ENCODE peak calls at places on chromosomes 7 and 10, in eight cellular contexts. V, I, M, P, C, S, Q and O are unnamed samples.

GRCh38 chr7:151254851-151255250 is 6.4 kb upstream of the SMARCD3 start:
- DNase-seq in V (peak; percentile 26), I (no peak), M (no peak), P (no peak), C (no peak), S (no peak), Q (no peak), O (no peak)

GRCh38 chr10:112223725-112224124 is 40.2 kb upstream of the GPAM start:
- DNase-seq in V (no peak), I (no peak), M (peak; percentile 51), P (no peak), C (no peak), S (no peak), Q (no peak), O (no peak)

GRCh38 chr7:128740996-128741395 is 1.8 kb downstream of the CALU start:
- DNase-seq in V (no peak), I (no peak), M (peak; percentile 56), P (peak; percentile 23), C (peak; percentile 61), S (no peak), Q (no peak), O (no peak)

GRCh38 chr7:107032050-107032449 is 12.5 kb upstream of the PRKAR2B start:
- DNase-seq in V (no peak), I (no peak), M (no peak), P (no peak), C (no peak), S (no peak), Q (no peak), O (no peak)

GRCh38 chr10:26556756-26557640 is 118.9 kb downstream of the APBB1IP start:
- DNase-seq in V (no peak), I (peak; percentile 45), M (peak; percentile 63), P (peak; percentile 59), C (peak; percentile 47), S (peak; percentile 21), Q (peak; percentile 26), O (no peak)

GRCh38 chr7:94594882-94595281 is 61.1 kb downstream of the SGCE start:
- DNase-seq in V (no peak), I (no peak), M (no peak), P (no peak), C (no peak), S (no peak), Q (no peak), O (no peak)

GRCh38 chr10:27745719-27746363 is at the start of gene MKX:
- DNase-seq in V (peak; percentile 60), I (no peak), M (no peak), P (no peak), C (peak; percentile 82), S (peak; percentile 70), Q (peak; percentile 41), O (peak; percentile 93)

GRCh38 chr10:113026679-113027078 is 76.6 kb downstream of the TCF7L2 start:
- DNase-seq in V (no peak), I (peak; percentile 83), M (peak; percentile 60), P (no peak), C (no peak), S (no peak), Q (no peak), O (no peak)

GRCh38 chr10:27746364-27747095 is 911 bp upstream of the MKX start:
- DNase-seq in V (no peak), I (no peak), M (no peak), P (no peak), C (no peak), S (no peak), Q (peak; percentile 8), O (no peak)

GRCh38 chr10:72375173-72375572 is 20.5 kb upstream of the DNAJB12 start:
- DNase-seq in V (no peak), I (no peak), M (peak; percentile 51), P (no peak), C (no peak), S (no peak), Q (no peak), O (no peak)

GRCh38 chr10:60148266-60148840 is 241.3 kb downstream of the ANK3 start:
- DNase-seq in V (no peak), I (peak; percentile 52), M (peak; percentile 94), P (peak; percentile 86), C (peak; percentile 91), S (no peak), Q (peak; percentile 73), O (no peak)

GRCh38 chr7:51188987-51189386 is 127.6 kb downstream of the COBL start:
- DNase-seq in V (no peak), I (no peak), M (no peak), P (no peak), C (no peak), S (no peak), Q (no peak), O (no peak)

GRCh38 chr7:75727881-75728592 is 10.7 kb downstream of the HIP1 start:
- DNase-seq in V (peak; percentile 50), I (no peak), M (peak; percentile 78), P (peak; percentile 94), C (no peak), S (no peak), Q (peak; percentile 85), O (no peak)

GRCh38 chr10:29618341-29619171 is 16.2 kb downstream of the SVIL start:
- DNase-seq in V (peak; percentile 80), I (no peak), M (peak; percentile 25), P (peak; percentile 75), C (peak; percentile 81), S (no peak), Q (peak; percentile 81), O (no peak)

GRCh38 chr7:131554880-131555516 is 1.4 kb downstream of the PODXL start:
- DNase-seq in V (no peak), I (no peak), M (no peak), P (no peak), C (no peak), S (no peak), Q (no peak), O (no peak)

GRCh38 chr7:100400656-100401055 is 27.4 kb downstream of the PILRA start:
- DNase-seq in V (no peak), I (no peak), M (peak; percentile 10), P (no peak), C (peak; percentile 22), S (peak; percentile 37), Q (no peak), O (peak; percentile 67)

GRCh38 chr10:107689318-107689717 is 524.8 kb upstream of the SORCS1 start:
- DNase-seq in V (no peak), I (no peak), M (no peak), P (no peak), C (peak; percentile 7), S (no peak), Q (peak; percentile 3), O (no peak)

GRCh38 chr7:137109966-137110930 is 233.3 kb downstream of the PTN start:
- DNase-seq in V (no peak), I (no peak), M (peak; percentile 62), P (peak; percentile 26), C (peak; percentile 65), S (no peak), Q (peak; percentile 38), O (no peak)
- TF ChIP-seq CTCF in V (no peak), I (no peak), M (peak; percentile 19), P (no peak), C (no peak), S (peak; percentile 32), Q (no peak), O (no peak)

GRCh38 chr7:68857571-68857970 is 740.7 kb upstream of the AUTS2 start:
- DNase-seq in V (no peak), I (no peak), M (no peak), P (no peak), C (no peak), S (no peak), Q (no peak), O (no peak)

GRCh38 chr7:68858497-68858896 is 739.8 kb upstream of the AUTS2 start:
- DNase-seq in V (no peak), I (no peak), M (no peak), P (no peak), C (no peak), S (no peak), Q (no peak), O (no peak)

DNA sequence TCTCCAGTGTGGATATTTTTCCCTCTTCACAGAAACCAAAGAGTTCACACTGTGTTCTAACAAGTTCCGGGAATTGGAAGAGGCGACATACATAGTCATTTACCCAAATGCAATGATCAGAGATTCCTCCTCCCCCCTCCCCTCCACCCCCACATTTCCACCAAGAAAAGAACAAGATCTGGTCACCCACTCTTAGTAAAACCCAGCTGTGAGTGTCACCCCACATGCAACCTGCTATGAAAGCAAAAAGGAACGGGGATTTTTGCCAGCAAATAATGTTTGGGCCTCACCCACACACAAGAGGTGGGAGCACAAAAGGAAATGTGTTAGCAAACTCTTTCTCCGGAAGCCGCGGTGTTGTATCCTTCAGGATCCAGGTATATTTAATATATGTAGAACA is 745.0 kb upstream of the AUTS2 start:
- DNase-seq in V (no peak), I (no peak), M (no peak), P (no peak), C (no peak), S (no peak), Q (no peak), O (no peak)
- TF ChIP-seq CTCF in V (no peak), I (no peak), M (no peak), P (no peak), C (no peak), S (no peak), Q (no peak), O (no peak)

GRCh38 chr10:583433-583832 is 106.0 kb downstream of the DIP2C start:
- DNase-seq in V (no peak), I (no peak), M (no peak), P (no peak), C (no peak), S (no peak), Q (no peak), O (no peak)

GRCh38 chr10:586151-586550 is 103.3 kb downstream of the DIP2C start:
- DNase-seq in V (no peak), I (no peak), M (no peak), P (no peak), C (no peak), S (no peak), Q (no peak), O (no peak)

GRCh38 chr10:586716-587115 is 102.8 kb downstream of the DIP2C start:
- DNase-seq in V (no peak), I (no peak), M (no peak), P (no peak), C (no peak), S (no peak), Q (no peak), O (no peak)

GRCh38 chr10:588246-589165 is 101.0 kb downstream of the DIP2C start:
- DNase-seq in V (peak; percentile 84), I (no peak), M (peak; percentile 76), P (peak; percentile 13), C (peak; percentile 52), S (no peak), Q (no peak), O (no peak)

DNA sequence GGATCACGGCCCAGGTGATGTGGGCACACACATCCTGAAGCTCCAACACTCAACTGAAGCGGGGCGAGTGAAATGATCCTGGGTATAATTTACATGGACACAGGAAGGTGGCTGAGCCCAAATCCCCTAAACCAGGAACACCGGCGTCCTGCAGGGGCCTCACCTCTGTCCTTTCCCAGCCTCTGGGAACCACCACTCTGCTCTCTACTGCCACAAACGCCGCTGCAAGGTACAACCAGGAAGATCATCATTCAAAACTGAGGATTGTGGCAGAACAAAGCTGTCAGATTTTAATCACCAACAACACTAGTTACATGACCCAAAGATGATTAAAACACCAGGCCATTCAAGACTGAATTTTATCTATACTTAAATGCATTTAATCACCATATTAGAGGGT is 104.0 kb downstream of the DIP2C start:
- DNase-seq in V (no peak), I (no peak), M (no peak), P (peak; percentile 3), C (no peak), S (no peak), Q (no peak), O (no peak)
- TF ChIP-seq CTCF in V (no peak), I (no peak), M (no peak), P (no peak), C (no peak), S (no peak), Q (no peak), O (no peak)

GRCh38 chr7:147547252-147547897 is 1043.2 kb upstream of the C7orf33 start:
- DNase-seq in V (no peak), I (no peak), M (peak; percentile 46), P (peak; percentile 49), C (no peak), S (no peak), Q (peak; percentile 48), O (peak; percentile 39)
- TF ChIP-seq CTCF in V (no peak), I (peak; percentile 47), M (peak; percentile 69), P (peak; percentile 25), C (peak; percentile 27), S (peak; percentile 65), Q (peak; percentile 72), O (peak; percentile 41)